ENCODE peak calls at places on chromosome 15, in ten cellular contexts. M is nephron progenitor cell, T is AG08396, H is IMR-90, S is GM13977, K is GDM1, X is HuH-7, W is stomach, U is AG08395, A is iPS-NIHi11. Z is an unnamed sample.

GRCh38 chr15:96625251-96625650 is 294.8 kb downstream of the NR2F2 start:
- DNase-seq in U (no peak), K (no peak), X (no peak), A (no peak), S (no peak), M (no peak), H (no peak), T (no peak), W (no peak), Z (no peak)

GRCh38 chr15:48493084-48493762 is 152.3 kb downstream of the FBN1 start:
- DNase-seq in T (peak), A (no peak), W (no peak), K (no peak), M (no peak), S (no peak), U (peak), H (peak), X (no peak), Z (no peak)

GRCh38 chr15:83837946-83838571 is 184.1 kb downstream of the ADAMTSL3 start:
- DNase-seq in H (peak), K (no peak), U (no peak), X (peak), A (peak), S (peak), T (peak), W (peak), M (peak), Z (peak)

GRCh38 chr15:61205427-61205826 is 23.7 kb downstream of the RORA start:
- DNase-seq in X (no peak), W (no peak), H (no peak), M (no peak), U (no peak), K (no peak), T (no peak), S (no peak), A (no peak), Z (no peak)

GRCh38 chr15:73054417-73054963 is 2.2 kb downstream of the NEO1 start:
- DNase-seq in M (no peak), A (no peak), U (no peak), H (no peak), T (no peak), S (no peak), X (no peak), K (no peak), W (no peak), Z (no peak)

GRCh38 chr15:69604050-69604378 is 151.4 kb downstream of the RPLP1 start:
- DNase-seq in X (peak), A (peak), U (no peak), S (no peak), W (peak), T (no peak), M (no peak), K (peak), H (no peak), Z (no peak)

GRCh38 chr15:93048759-93049161 is 40.3 kb downstream of the RGMA start:
- DNase-seq in W (no peak), T (peak), H (no peak), A (no peak), U (peak), M (no peak), K (no peak), X (no peak), S (no peak), Z (no peak)

GRCh38 chr15:70375006-70375409 is 277.3 kb upstream of the TLE3 start:
- DNase-seq in K (no peak), M (no peak), A (no peak), T (no peak), H (no peak), W (no peak), U (peak), S (no peak), X (no peak), Z (peak)

GRCh38 chr15:89566141-89566540 is 9.1 kb upstream of the TICRR start:
- DNase-seq in U (peak), A (peak), W (no peak), M (no peak), K (no peak), X (no peak), H (no peak), T (no peak), S (no peak), Z (no peak)

GRCh38 chr15:62880278-62880677 is 162.3 kb upstream of the TPM1 start:
- DNase-seq in U (peak), M (no peak), W (no peak), H (peak), X (no peak), A (no peak), S (no peak), T (no peak), K (no peak), Z (no peak)

GRCh38 chr15:64901914-64902313 is 9.8 kb upstream of the ANKDD1A start:
- DNase-seq in A (no peak), X (no peak), H (no peak), M (no peak), W (no peak), T (no peak), S (no peak), U (no peak), K (no peak), Z (no peak)

GRCh38 chr15:38631126-38632075 is 66.8 kb upstream of the RASGRP1 start:
- DNase-seq in T (no peak), K (no peak), X (no peak), U (no peak), H (no peak), W (no peak), M (no peak), S (no peak), A (no peak), Z (no peak)

GRCh38 chr15:89472785-89473256 is 23.6 kb downstream of the RHCG start:
- DNase-seq in X (peak), U (peak), W (peak), H (peak), K (peak), T (peak), M (peak), A (peak), S (peak), Z (no peak)

GRCh38 chr15:66067687-66068086 is 185.9 kb downstream of the MEGF11 start:
- DNase-seq in M (no peak), U (no peak), K (no peak), A (peak), X (no peak), H (no peak), T (no peak), W (no peak), S (no peak), Z (no peak)

GRCh38 chr15:81784751-81785150 is 261.1 kb downstream of the MEX3B start:
- DNase-seq in A (no peak), W (no peak), M (no peak), S (no peak), K (no peak), T (no peak), H (no peak), U (no peak), X (no peak), Z (no peak)

GRCh38 chr15:88179562-88179961 is 77.0 kb downstream of the NTRK3 start:
- DNase-seq in K (no peak), A (no peak), U (no peak), M (no peak), H (no peak), T (no peak), X (no peak), W (no peak), S (peak), Z (no peak)

GRCh38 chr15:39631357-39631756 is 50.5 kb downstream of the THBS1 start:
- DNase-seq in K (no peak), A (no peak), H (peak), X (no peak), T (no peak), S (no peak), M (no peak), W (no peak), U (no peak), Z (no peak)

GRCh38 chr15:50633653-50634052 is 52.9 kb downstream of the TRPM7 start:
- DNase-seq in H (peak), T (no peak), W (no peak), K (no peak), S (no peak), X (no peak), M (no peak), A (no peak), U (no peak), Z (no peak)

GRCh38 chr15:35399901-35400300 is 146.1 kb downstream of the DPH6 start:
- DNase-seq in W (no peak), T (no peak), M (no peak), K (no peak), S (no peak), U (peak), H (no peak), A (no peak), X (no peak), Z (no peak)

GRCh38 chr15:50134524-50135024 is 15.5 kb upstream of the ATP8B4 start:
- DNase-seq in X (no peak), S (peak), W (no peak), M (no peak), K (peak), A (no peak), T (peak), U (peak), H (peak), Z (no peak)

GRCh38 chr15:75454471-75455418 is 3.3 kb upstream of the SIN3A start:
- DNase-seq in H (no peak), K (peak), W (peak), A (peak), S (peak), X (no peak), U (peak), M (peak), T (peak), Z (no peak)

GRCh38 chr15:28094732-28095521 is 4.2 kb downstream of the OCA2 start:
- DNase-seq in K (no peak), X (no peak), T (no peak), H (no peak), U (no peak), S (no peak), A (peak), M (peak), W (peak), Z (peak)

GRCh38 chr15:96345560-96346389 is 15.3 kb downstream of the NR2F2 start:
- DNase-seq in K (no peak), W (peak), U (peak), A (no peak), S (peak), X (peak), T (peak), H (peak), M (peak), Z (peak)

GRCh38 chr15:91409430-91409829 is 309.4 kb downstream of the SV2B start:
- DNase-seq in H (no peak), S (no peak), W (no peak), M (no peak), U (no peak), K (no peak), T (no peak), A (no peak), X (no peak), Z (no peak)

GRCh38 chr15:76153241-76154197 is 93.7 kb downstream of the TMEM266 start:
- DNase-seq in W (no peak), S (no peak), A (no peak), U (no peak), K (no peak), M (no peak), T (no peak), X (no peak), H (no peak), Z (no peak)

GRCh38 chr15:100731259-100732156 is 129.1 kb downstream of the ASB7 start:
- DNase-seq in X (no peak), S (no peak), W (no peak), U (no peak), M (no peak), T (no peak), K (no peak), H (peak), A (no peak), Z (no peak)

GRCh38 chr15:49675051-49675450 is 54.2 kb downstream of the DTWD1 start:
- DNase-seq in M (no peak), U (peak), H (peak), K (no peak), A (no peak), X (no peak), T (peak), W (no peak), S (no peak), Z (no peak)

GRCh38 chr15:51706347-51706746 is 25.0 kb downstream of the SCG3 start:
- DNase-seq in T (no peak), X (no peak), W (no peak), K (no peak), U (peak), A (no peak), S (no peak), M (no peak), H (no peak), Z (no peak)

GRCh38 chr15:85149460-85150129 is 167.9 kb downstream of the PDE8A start:
- DNase-seq in M (no peak), W (no peak), S (no peak), K (no peak), U (no peak), A (no peak), T (no peak), H (no peak), X (no peak), Z (no peak)

GRCh38 chr15:60993008-60993407 is 236.1 kb downstream of the RORA start:
- DNase-seq in A (no peak), X (no peak), M (no peak), W (no peak), H (peak), K (no peak), U (peak), T (no peak), S (no peak), Z (no peak)

GRCh38 chr15:71447328-71448250 is 332.3 kb downstream of the THSD4 start:
- DNase-seq in W (peak), H (peak), T (no peak), X (no peak), K (no peak), S (no peak), M (no peak), U (no peak), A (no peak), Z (no peak)

GRCh38 chr15:92116320-92116719 is 262.8 kb downstream of the SLCO3A1 start:
- DNase-seq in W (no peak), H (no peak), A (no peak), S (no peak), M (no peak), T (no peak), K (no peak), X (no peak), U (no peak), Z (no peak)